ENCODE peak calls at places on chromosomes 6 and 20, in six cellular contexts. X, S, Z, V, D and J are unnamed samples.
A peak's percentile ranks its signal among the peaks of the same experiment; 100 is the strongest.

GRCh38 chr20:57264908-57265648 is 1.4 kb downstream of the BMP7 start:
- DNase-seq in X (no peak), S (no peak), Z (peak; percentile 56), V (no peak), D (no peak), J (no peak)

GRCh38 chr6:75130784-75131183 is 75.1 kb downstream of the COL12A1 start:
- DNase-seq in X (no peak), S (peak; percentile 25), Z (no peak), V (no peak), D (no peak), J (no peak)

GRCh38 chr6:138765896-138766487 is 7.6 kb upstream of the CCDC28A start:
- DNase-seq in X (peak; percentile 46), S (peak; percentile 66), Z (no peak), V (no peak), D (no peak), J (peak; percentile 53)

GRCh38 chr20:49028684-49029083 is 17.4 kb upstream of the CSE1L start:
- DNase-seq in X (no peak), S (peak; percentile 29), Z (no peak), V (no peak), D (no peak), J (peak; percentile 34)

GRCh38 chr6:111804627-111805235 is 68.5 kb downstream of the FYN start:
- DNase-seq in X (peak; percentile 28), S (no peak), Z (no peak), V (no peak), D (peak; percentile 44), J (no peak)

GRCh38 chr6:41759106-41759904 is 12.1 kb upstream of the PGC start:
- DNase-seq in X (no peak), S (no peak), Z (no peak), V (no peak), D (no peak), J (no peak)

GRCh38 chr20:17403496-17403895 is 127.7 kb downstream of the BFSP1 start:
- DNase-seq in X (no peak), S (no peak), Z (no peak), V (no peak), D (no peak), J (no peak)

GRCh38 chr6:45827952-45828530 is 187.6 kb downstream of the CLIC5 start:
- DNase-seq in X (no peak), S (no peak), Z (no peak), V (no peak), D (no peak), J (no peak)

GRCh38 chr20:48776306-48776705 is 51.5 kb downstream of the PREX1 start:
- DNase-seq in X (no peak), S (no peak), Z (no peak), V (no peak), D (no peak), J (no peak)

GRCh38 chr20:25584905-25585704 is at the start of gene NINL:
- DNase-seq in X (peak; percentile 78), S (peak; percentile 55), Z (peak; percentile 89), V (peak; percentile 64), D (peak; percentile 55), J (peak; percentile 71)

GRCh38 chr6:122580731-122581130 is 29.5 kb upstream of the PKIB start:
- DNase-seq in X (no peak), S (peak; percentile 52), Z (no peak), V (no peak), D (no peak), J (peak; percentile 39)

GRCh38 chr6:156543431-156543830 is 233.7 kb upstream of the ARID1B start:
- DNase-seq in X (no peak), S (no peak), Z (no peak), V (no peak), D (no peak), J (no peak)

GRCh38 chr20:1388706-1389483 is 4.0 kb downstream of the FKBP1A start:
- DNase-seq in X (no peak), S (no peak), Z (no peak), V (no peak), D (no peak), J (no peak)

GRCh38 chr6:161536141-161536735 is 262.4 kb upstream of the AGPAT4 start:
- DNase-seq in X (no peak), S (no peak), Z (no peak), V (no peak), D (no peak), J (no peak)

GRCh38 chr6:30820196-30820595 is 64.1 kb upstream of the DDR1 start:
- DNase-seq in X (no peak), S (peak; percentile 95), Z (no peak), V (peak; percentile 26), D (no peak), J (peak; percentile 75)
- TF ChIP-seq CTCF in X (no peak), S (peak; percentile 26), Z (no peak), V (no peak), D (peak; percentile 9), J (no peak)

GRCh38 chr20:20553534-20553933 is 158.9 kb downstream of the RALGAPA2 start:
- DNase-seq in X (no peak), S (no peak), Z (no peak), V (no peak), D (no peak), J (no peak)

GRCh38 chr20:20555838-20556237 is 156.6 kb downstream of the RALGAPA2 start:
- DNase-seq in X (no peak), S (no peak), Z (no peak), V (no peak), D (no peak), J (no peak)

GRCh38 chr20:20554951-20555350 is 157.5 kb downstream of the RALGAPA2 start:
- DNase-seq in X (no peak), S (no peak), Z (no peak), V (no peak), D (no peak), J (no peak)

GRCh38 chr20:20561172-20561571 is 151.3 kb downstream of the RALGAPA2 start:
- DNase-seq in X (no peak), S (no peak), Z (no peak), V (no peak), D (no peak), J (no peak)

GRCh38 chr20:20557406-20557805 is 155.0 kb downstream of the RALGAPA2 start:
- DNase-seq in X (no peak), S (no peak), Z (no peak), V (no peak), D (no peak), J (no peak)
- TF ChIP-seq CTCF in X (no peak), S (no peak), Z (no peak), V (no peak), D (no peak), J (no peak)

GRCh38 chr6:31546962-31547726 is at the start of gene NFKBIL1:
- DNase-seq in X (peak; percentile 88), S (peak; percentile 95), Z (peak; percentile 97), V (peak; percentile 97), D (peak; percentile 97), J (peak; percentile 92)

GRCh38 chr6:31546339-31546961 is at the start of gene ATP6V1G2:
- DNase-seq in X (peak; percentile 71), S (peak; percentile 96), Z (peak; percentile 99), V (peak; percentile 87), D (peak; percentile 89), J (peak; percentile 84)

GRCh38 chr6:31545291-31545690 is 1.1 kb downstream of the ATP6V1G2 start:
- DNase-seq in X (no peak), S (no peak), Z (no peak), V (no peak), D (no peak), J (no peak)

GRCh38 chr6:31548423-31548873 is 1.0 kb downstream of the NFKBIL1 start:
- DNase-seq in X (no peak), S (no peak), Z (no peak), V (no peak), D (no peak), J (no peak)

GRCh38 chr6:31547727-31548422 is 467 bp downstream of the NFKBIL1 start:
- DNase-seq in X (no peak), S (no peak), Z (no peak), V (no peak), D (no peak), J (no peak)
- TF ChIP-seq CTCF in X (no peak), S (no peak), Z (no peak), V (no peak), D (no peak), J (no peak)

GRCh38 chr6:117267766-117268534 is 2.6 kb downstream of the VGLL2 start:
- DNase-seq in X (peak; percentile 34), S (no peak), Z (peak; percentile 81), V (no peak), D (no peak), J (no peak)
- TF ChIP-seq CTCF in X (peak; percentile 11), S (peak; percentile 34), Z (peak; percentile 74), V (no peak), D (no peak), J (no peak)

DNA sequence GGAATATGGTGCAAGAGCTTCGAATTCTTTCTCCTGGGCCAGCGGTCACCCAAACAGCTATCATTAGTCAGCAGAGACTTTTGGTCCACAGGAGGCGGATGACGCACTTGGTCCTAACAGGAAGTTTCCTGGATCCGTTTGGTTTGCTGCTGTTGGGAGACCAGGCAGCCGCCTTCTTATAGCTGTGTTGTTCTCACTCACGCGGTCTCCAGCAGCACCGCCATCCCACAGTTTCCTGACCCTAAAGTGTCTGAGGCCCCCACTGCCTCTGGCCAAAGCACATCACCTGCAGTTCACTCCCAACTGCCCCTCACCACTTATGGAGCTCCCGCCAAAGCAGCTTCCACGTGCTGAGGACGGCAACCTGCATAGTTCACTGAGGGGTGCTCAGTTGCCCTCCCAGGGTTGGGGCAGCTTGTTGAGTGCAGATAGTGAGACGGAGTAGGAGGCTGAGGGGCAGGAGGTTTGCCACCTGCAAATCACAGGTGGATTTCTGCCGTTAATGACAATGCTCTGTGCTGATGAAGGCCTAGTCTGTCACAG is 268.7 kb downstream of the ERMARD start:
- DNase-seq in X (no peak), S (no peak), Z (peak; percentile 17), V (no peak), D (no peak), J (no peak)
- TF ChIP-seq CTCF in X (no peak), S (no peak), Z (no peak), V (no peak), D (no peak), J (no peak)

GRCh38 chr6:441126-441920 is 49.8 kb downstream of the IRF4 start:
- DNase-seq in X (no peak), S (no peak), Z (no peak), V (no peak), D (no peak), J (no peak)

GRCh38 chr6:439681-440167 is 48.2 kb downstream of the IRF4 start:
- DNase-seq in X (peak; percentile 12), S (no peak), Z (no peak), V (no peak), D (no peak), J (no peak)

GRCh38 chr6:437042-437402 is 45.5 kb downstream of the IRF4 start:
- DNase-seq in X (no peak), S (peak; percentile 76), Z (no peak), V (no peak), D (no peak), J (no peak)

GRCh38 chr6:436308-437041 is 44.9 kb downstream of the IRF4 start:
- DNase-seq in X (no peak), S (peak; percentile 79), Z (no peak), V (no peak), D (no peak), J (no peak)

GRCh38 chr6:438634-439170 is 47.1 kb downstream of the IRF4 start:
- DNase-seq in X (no peak), S (no peak), Z (no peak), V (no peak), D (no peak), J (no peak)
- TF ChIP-seq CTCF in X (no peak), S (no peak), Z (no peak), V (no peak), D (no peak), J (no peak)

GRCh38 chr6:132830236-132830799 is 15.9 kb downstream of the RPS12 start:
- DNase-seq in X (peak; percentile 24), S (peak; percentile 60), Z (no peak), V (no peak), D (no peak), J (no peak)
- TF ChIP-seq CTCF in X (peak; percentile 66), S (peak; percentile 73), Z (peak; percentile 80), V (peak; percentile 58), D (peak; percentile 47), J (peak; percentile 34)